ENCODE peak calls at places on chromosome 6, in ten cellular contexts. C, W, Q, H, R, E, P, B, A and O are unnamed samples.

GRCh38 chr6:1700283-1700967 is 90.7 kb downstream of the FOXC1 start:
- DNase-seq in C (no peak), W (no peak), Q (no peak), H (no peak), R (no peak), E (no peak), P (no peak), B (no peak), A (no peak), O (no peak)

GRCh38 chr6:114284281-114284680 is 58.5 kb downstream of the HS3ST5 start:
- DNase-seq in C (peak), W (no peak), Q (peak), H (no peak), R (no peak), E (no peak), P (no peak), B (no peak), A (no peak), O (no peak)

GRCh38 chr6:135233676-135234491 is 52.8 kb downstream of the MYB start:
- DNase-seq in C (peak), W (no peak), Q (no peak), H (no peak), R (no peak), E (no peak), P (no peak), B (no peak), A (no peak), O (peak)

GRCh38 chr6:26087284-26088115 is at the start of gene HFE:
- DNase-seq in C (peak), W (peak), Q (peak), H (peak), R (peak), E (peak), P (peak), B (peak), A (no peak), O (peak)

GRCh38 chr6:33091957-33092356 is 16.2 kb downstream of the HLA-DPB1 start:
- DNase-seq in C (peak), W (no peak), Q (no peak), H (no peak), R (no peak), E (peak), P (no peak), B (no peak), A (no peak), O (peak)

GRCh38 chr6:134553941-134554340 is 236.0 kb upstream of the SGK1 start:
- DNase-seq in C (peak), W (no peak), Q (peak), H (no peak), R (no peak), E (no peak), P (no peak), B (no peak), A (no peak), O (peak)

GRCh38 chr6:12849420-12850200 is 133.0 kb downstream of the PHACTR1 start:
- DNase-seq in C (peak), W (peak), Q (peak), H (no peak), R (no peak), E (no peak), P (no peak), B (no peak), A (no peak), O (no peak)

GRCh38 chr6:157273756-157274088 is 49.6 kb downstream of the TMEM242 start:
- DNase-seq in C (peak), W (peak), Q (no peak), H (no peak), R (no peak), E (peak), P (no peak), B (no peak), A (no peak), O (peak)

GRCh38 chr6:135043854-135044253 is 10.8 kb downstream of the HBS1L start:
- DNase-seq in C (peak), W (no peak), Q (peak), H (no peak), R (no peak), E (no peak), P (no peak), B (peak), A (no peak), O (no peak)

DNA sequence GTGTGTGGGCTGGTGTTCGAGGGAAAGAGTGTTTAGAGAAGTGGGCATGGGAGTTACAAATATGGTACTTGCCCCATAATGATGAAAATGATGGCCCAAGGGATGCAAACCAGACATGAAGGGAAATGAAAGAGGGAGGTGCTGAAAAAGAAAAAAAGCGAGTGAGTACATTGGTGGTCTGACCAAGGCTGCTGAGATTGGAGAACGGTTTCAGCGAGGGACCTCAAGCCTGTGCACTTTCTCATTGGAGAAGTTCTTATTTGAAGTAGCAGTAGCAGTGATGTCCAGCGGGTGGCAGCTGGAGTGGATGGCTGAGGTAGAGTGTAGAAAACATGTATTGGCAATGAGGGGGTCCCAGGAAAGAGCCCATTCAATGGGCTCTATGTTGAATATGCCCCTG is 54.8 kb downstream of the TNFAIP3 start:
- DNase-seq in C (no peak), W (no peak), Q (no peak), H (no peak), R (no peak), E (no peak), P (no peak), B (no peak), A (no peak), O (no peak)
- H3K4me3 ChIP-seq in C (no peak), W (no peak), Q (no peak), H (no peak), R (no peak), E (no peak), P (no peak), B (no peak), A (no peak), O (no peak)

GRCh38 chr6:37485259-37485658 is 14.4 kb downstream of the CCDC167 start:
- DNase-seq in C (no peak), W (no peak), Q (no peak), H (no peak), R (no peak), E (peak), P (no peak), B (no peak), A (no peak), O (no peak)
- TF ChIP-seq CTCF in C (peak), W (peak), Q (peak), H (no peak), R (no peak), E (no peak), P (no peak), B (no peak), A (peak), O (peak)

GRCh38 chr6:169424821-169425240 is 171.2 kb upstream of the THBS2 start:
- DNase-seq in C (peak), W (no peak), Q (peak), H (peak), R (no peak), E (no peak), P (no peak), B (no peak), A (no peak), O (peak)

GRCh38 chr6:169426611-169427010 is 173.0 kb upstream of the THBS2 start:
- DNase-seq in C (no peak), W (no peak), Q (no peak), H (no peak), R (no peak), E (no peak), P (no peak), B (no peak), A (no peak), O (no peak)

GRCh38 chr6:169421890-169422289 is 168.2 kb upstream of the THBS2 start:
- DNase-seq in C (no peak), W (no peak), Q (no peak), H (no peak), R (no peak), E (no peak), P (no peak), B (no peak), A (no peak), O (no peak)

GRCh38 chr6:169425628-169426370 is 172.2 kb upstream of the THBS2 start:
- DNase-seq in C (peak), W (no peak), Q (peak), H (no peak), R (no peak), E (no peak), P (no peak), B (no peak), A (no peak), O (peak)

DNA sequence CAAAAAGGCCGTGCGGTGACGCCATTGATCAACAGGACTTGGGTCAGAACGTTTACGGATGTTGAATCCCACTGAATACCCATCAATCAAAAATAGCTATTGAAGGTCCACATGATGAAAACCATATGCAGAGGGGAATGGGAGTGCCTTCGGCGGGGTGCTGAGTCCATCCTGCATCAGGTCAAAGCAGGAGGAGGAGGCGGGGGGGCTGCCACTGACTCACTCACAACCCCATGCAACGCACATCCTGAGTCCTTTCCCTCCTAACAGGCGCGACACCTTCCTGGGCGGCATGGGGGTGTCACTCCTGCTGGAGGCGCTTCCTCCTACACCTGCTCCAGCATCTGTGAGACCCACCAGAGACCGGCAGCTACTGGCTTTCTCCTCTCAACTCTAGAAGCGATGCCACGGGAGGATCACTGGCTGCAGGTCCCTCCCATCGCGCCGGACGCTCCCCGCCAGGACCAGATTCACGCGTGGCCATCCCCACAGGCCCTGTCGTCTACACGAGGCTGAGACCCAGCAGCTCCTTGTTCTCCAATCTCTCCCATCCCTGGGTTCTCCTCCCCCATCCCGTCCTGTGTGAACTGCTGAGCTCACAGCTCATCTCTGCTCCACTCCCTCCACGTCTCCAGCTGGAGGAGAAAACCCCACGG is 170.6 kb upstream of the THBS2 start:
- DNase-seq in C (no peak), W (no peak), Q (no peak), H (no peak), R (no peak), E (no peak), P (no peak), B (no peak), A (no peak), O (no peak)
- H3K4me3 ChIP-seq in C (no peak), W (no peak), Q (no peak), H (peak), R (no peak), E (no peak), P (no peak), B (no peak), A (no peak), O (peak)

DNA sequence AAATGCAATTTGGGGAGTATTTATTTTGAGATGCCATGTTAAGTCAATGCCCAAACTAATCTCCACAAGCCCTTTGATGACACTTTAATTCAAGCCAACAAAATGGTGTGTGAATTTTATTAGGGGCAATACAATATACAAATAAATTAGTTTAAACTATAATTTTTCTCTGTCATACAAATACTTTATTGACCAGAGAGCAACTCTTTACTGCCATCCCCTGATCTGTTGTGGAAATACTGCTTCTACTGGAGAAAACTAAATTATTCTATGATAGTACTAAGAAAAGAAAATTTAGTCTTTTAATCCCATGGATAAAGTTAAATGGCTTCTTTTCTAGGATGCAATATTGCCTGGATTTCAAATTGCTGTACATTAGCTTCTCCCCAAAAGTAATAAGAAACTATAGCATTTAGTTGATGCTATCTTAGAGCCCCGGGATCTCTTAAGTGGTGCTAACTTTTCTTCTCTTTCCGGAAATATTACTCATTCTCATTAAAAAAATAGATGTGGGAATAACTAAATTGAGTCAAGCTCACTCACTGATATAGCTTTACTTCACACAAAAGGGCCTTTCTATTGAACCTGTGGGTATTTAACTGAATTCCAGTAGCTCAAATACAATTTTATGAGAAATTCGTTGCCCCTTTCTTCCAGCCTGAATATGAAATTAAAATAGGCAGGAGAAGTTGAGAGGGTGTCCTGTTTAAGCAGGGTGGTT is 49.2 kb downstream of the SMPDL3A start:
- DNase-seq in C (peak), W (peak), Q (peak), H (no peak), R (no peak), E (peak), P (no peak), B (no peak), A (no peak), O (peak)
- TF ChIP-seq CTCF in C (peak), W (peak), Q (peak), H (peak), R (no peak), E (peak), P (no peak), B (no peak), A (peak), O (peak)

GRCh38 chr6:5471044-5471443 is 209.7 kb downstream of the FARS2 start:
- DNase-seq in C (peak), W (peak), Q (peak), H (peak), R (no peak), E (peak), P (no peak), B (peak), A (no peak), O (peak)
- H3K4me3 ChIP-seq in C (no peak), W (no peak), Q (no peak), H (no peak), R (no peak), E (no peak), P (no peak), B (no peak), A (no peak), O (no peak)